ENCODE peak calls at places on chromosomes 1 and 21, in four cellular contexts. X, E, Z and J are unnamed samples.
A peak's percentile ranks its signal among the peaks of the same experiment; 100 is the strongest.

GRCh38 chr1:111594128-111594693 is 25.4 kb upstream of the RAP1A start:
- DNase-seq in X (no peak), E (no peak), Z (no peak), J (no peak)

GRCh38 chr1:119554188-119554587 is 47.2 kb downstream of the HSD3B1 start:
- DNase-seq in X (peak; percentile 68), E (no peak), Z (no peak), J (no peak)

GRCh38 chr1:51898090-51898734 is 19.7 kb upstream of the NRDC start:
- DNase-seq in X (peak; percentile 94), E (peak; percentile 19), Z (no peak), J (peak; percentile 53)

GRCh38 chr21:44458971-44459711 is 3.8 kb downstream of the LRRC3 start:
- DNase-seq in X (no peak), E (no peak), Z (no peak), J (no peak)

GRCh38 chr1:36772837-36773495 is 261.3 kb downstream of the GRIK3 start:
- DNase-seq in X (no peak), E (no peak), Z (no peak), J (no peak)

GRCh38 chr1:157882560-157882959 is 41.0 kb upstream of the CD5L start:
- DNase-seq in X (no peak), E (no peak), Z (no peak), J (no peak)

GRCh38 chr1:17189632-17190525 is 15.0 kb upstream of the PADI1 start:
- DNase-seq in X (peak; percentile 97), E (no peak), Z (no peak), J (peak; percentile 87)

GRCh38 chr1:156656779-156657160 is 14.9 kb downstream of the BCAN start:
- DNase-seq in X (no peak), E (no peak), Z (no peak), J (no peak)

GRCh38 chr1:25802915-25803314 is 2.9 kb downstream of the SELENON start:
- DNase-seq in X (no peak), E (no peak), Z (peak; percentile 41), J (no peak)

GRCh38 chr1:40232444-40232843 is 15.3 kb upstream of the TMCO2 start:
- DNase-seq in X (no peak), E (no peak), Z (peak; percentile 35), J (no peak)

GRCh38 chr1:65253800-65254319 is 55.5 kb upstream of the DNAJC6 start:
- DNase-seq in X (no peak), E (no peak), Z (no peak), J (peak; percentile 26)

GRCh38 chr1:74771913-74772515 is 39.1 kb downstream of the TYW3 start:
- DNase-seq in X (peak; percentile 49), E (peak; percentile 59), Z (peak; percentile 30), J (peak; percentile 17)

GRCh38 chr1:1625404-1625775 is 6.6 kb upstream of the MMP23B start:
- DNase-seq in X (no peak), E (no peak), Z (no peak), J (no peak)

GRCh38 chr1:59814901-59815825 is at the start of gene HOOK1:
- DNase-seq in X (no peak), E (no peak), Z (no peak), J (peak; percentile 27)

GRCh38 chr21:35217504-35218060 is 168.5 kb upstream of the RUNX1 start:
- DNase-seq in X (peak; percentile 94), E (peak; percentile 22), Z (no peak), J (peak; percentile 89)

GRCh38 chr1:232769718-232770117 is 35.5 kb upstream of the MAP10 start:
- DNase-seq in X (no peak), E (no peak), Z (no peak), J (no peak)

GRCh38 chr1:236853916-236854601 is 59.0 kb downstream of the MTR start:
- DNase-seq in X (no peak), E (no peak), Z (no peak), J (no peak)

GRCh38 chr1:207995576-207995975 is 84.7 kb upstream of the CD34 start:
- DNase-seq in X (no peak), E (no peak), Z (no peak), J (no peak)